ENCODE peak calls at places on chromosomes 6 and 20, in eight cellular contexts. M is fibroblast of mammary gland; B is activated naive CD8-positive, alpha-beta T cell treated with anti-CD3 and anti-CD28 coated beads, Interleukin-2, amount 10 ng/mL, durations not matched to agents 7 days and 5 days; Y is fibroblast of lung; F is stimulated activated CD4-positive, alpha-beta T cell treated with anti-CD3 and anti-CD28 coated beads, Interleukin-15, amount 100 ng/mL, for 48 hours; D is NCI-H2081; S is head of caudate nucleus; N is pancreas. A is an unnamed sample.

GRCh38 chr20:61801857-61802442 is 263.7 kb downstream of the TAF4 start:
- DNase-seq in N (peak), F (no peak), B (no peak), Y (no peak), S (no peak), M (no peak), D (no peak), A (no peak)

GRCh38 chr6:43297644-43298564 is at the start of gene SLC22A7:
- DNase-seq in M (peak), F (no peak), Y (no peak), B (no peak), D (no peak), N (no peak), S (no peak), A (no peak)

GRCh38 chr6:43862925-43863324 is 92.9 kb downstream of the VEGFA start:
- DNase-seq in D (no peak), M (no peak), F (no peak), B (no peak), S (no peak), N (no peak), Y (no peak), A (no peak)

GRCh38 chr6:408599-409102 is 17.1 kb downstream of the IRF4 start:
- DNase-seq in D (no peak), B (no peak), S (no peak), F (no peak), N (peak), M (peak), Y (peak), A (no peak)

GRCh38 chr6:31736768-31737314 is 511 bp upstream of the CLIC1 start:
- DNase-seq in Y (no peak), F (no peak), S (no peak), B (no peak), N (no peak), D (no peak), M (no peak), A (no peak)

GRCh38 chr6:100269189-100269588 is 195.5 kb downstream of the SIM1 start:
- DNase-seq in F (no peak), S (no peak), N (no peak), M (peak), B (no peak), Y (peak), D (no peak), A (peak)

GRCh38 chr6:41257369-41258195 is 28.9 kb downstream of the TREM1 start:
- DNase-seq in B (no peak), Y (peak), M (peak), D (peak), S (no peak), F (no peak), N (peak), A (no peak)

GRCh38 chr6:119138906-119139541 is 60.6 kb upstream of the FAM184A start:
- DNase-seq in Y (no peak), N (no peak), M (no peak), B (no peak), S (no peak), F (no peak), D (no peak), A (no peak)

GRCh38 chr6:47736083-47736700 is 37.8 kb downstream of the ADGRF4 start:
- DNase-seq in N (no peak), M (peak), D (no peak), S (no peak), F (no peak), B (no peak), Y (peak), A (no peak)

GRCh38 chr6:158072083-158072721 is 90.5 kb downstream of the SYNJ2 start:
- DNase-seq in Y (peak), M (peak), D (peak), F (peak), B (peak), S (peak), N (peak), A (no peak)

GRCh38 chr6:6781172-6781876 is 192.8 kb downstream of the LY86 start:
- DNase-seq in S (no peak), M (peak), Y (peak), B (no peak), F (no peak), N (no peak), D (no peak), A (peak)

GRCh38 chr20:17646901-17647301 is 35.1 kb downstream of the RRBP1 start:
- DNase-seq in M (no peak), S (no peak), N (peak), B (no peak), D (peak), Y (no peak), F (no peak), A (no peak)

GRCh38 chr6:34150766-34151165 is 4.9 kb upstream of the GRM4 start:
- DNase-seq in N (peak), D (no peak), B (peak), Y (no peak), F (no peak), S (no peak), M (no peak), A (no peak)

GRCh38 chr6:31633447-31633846 is 12.9 kb downstream of the PRRC2A start:
- DNase-seq in D (no peak), M (no peak), S (no peak), F (no peak), Y (no peak), N (no peak), B (no peak), A (no peak)